ENCODE peak calls at places on chromosomes 4 and X, in five cellular contexts. I, L, W, R and D are unnamed samples.

GRCh38 chr4:154757713-154758112 is 13.9 kb downstream of the LRAT start:
- DNase-seq in I (no peak), L (no peak), W (no peak), R (no peak), D (no peak)

GRCh38 chr4:188178276-188178675 is 39.0 kb downstream of the TRIML1 start:
- DNase-seq in I (no peak), L (no peak), W (no peak), R (no peak), D (no peak)

GRCh38 chr4:159367421-159368105 is 264.7 kb downstream of the RAPGEF2 start:
- DNase-seq in I (no peak), L (no peak), W (no peak), R (no peak), D (no peak)

GRCh38 chrX:37834937-37835336 is 12.4 kb downstream of the DYNLT3 start:
- DNase-seq in I (no peak), L (no peak), W (no peak), R (no peak), D (no peak)

GRCh38 chr4:13327991-13328390 is 156.1 kb downstream of the RAB28 start:
- DNase-seq in I (no peak), L (no peak), W (no peak), R (no peak), D (peak; percentile 40)

GRCh38 chrX:113929004-113929403 is 654.9 kb upstream of the HTR2C start:
- DNase-seq in I (peak; percentile 35), L (no peak), W (peak; percentile 51), R (peak; percentile 21), D (no peak)

GRCh38 chrX:39813631-39814246 is 284.0 kb downstream of the BCOR start:
- DNase-seq in I (peak; percentile 69), L (no peak), W (no peak), R (peak; percentile 92), D (peak; percentile 94)

GRCh38 chr4:77525538-77525937 is 80.1 kb upstream of the CXCL13 start:
- DNase-seq in I (no peak), L (no peak), W (no peak), R (no peak), D (no peak)

GRCh38 chr4:165476214-165477098 is 97.6 kb downstream of the CPE start:
- DNase-seq in I (no peak), L (no peak), W (no peak), R (no peak), D (no peak)

GRCh38 chr4:87965501-87965975 is 10.0 kb upstream of the SPP1 start:
- DNase-seq in I (no peak), L (no peak), W (peak; percentile 48), R (no peak), D (no peak)

GRCh38 chr4:83535520-83535944 is 376 bp upstream of the GPAT3 start:
- DNase-seq in I (peak; percentile 56), L (no peak), W (peak; percentile 46), R (peak; percentile 32), D (peak; percentile 54)

GRCh38 chr4:123102897-123103489 is 180.6 kb upstream of the NUDT6 start:
- DNase-seq in I (no peak), L (no peak), W (no peak), R (peak; percentile 52), D (peak; percentile 55)

GRCh38 chr4:97153042-97153441 is 990.2 kb downstream of the STPG2 start:
- DNase-seq in I (no peak), L (no peak), W (no peak), R (peak; percentile 11), D (no peak)

GRCh38 chr4:156633846-156634245 is 337.8 kb downstream of the PDGFC start:
- DNase-seq in I (no peak), L (no peak), W (no peak), R (no peak), D (no peak)